ENCODE peak calls at places on chromosomes 2 and 18, in four cellular contexts. T is BJ, W is PC-3, C is hepatocyte. J is an unnamed sample.

GRCh38 chr2:95333888-95334338 is 36.8 kb downstream of the KCNIP3 start:
- DNase-seq in W (peak), T (peak), C (peak), J (peak)

GRCh38 chr18:407825-408224 is 92.7 kb downstream of the COLEC12 start:
- DNase-seq in C (no peak), W (peak), T (no peak), J (no peak)

GRCh38 chr2:117856415-117857210 is 42.1 kb downstream of the DDX18 start:
- DNase-seq in C (no peak), T (peak), W (peak), J (peak)

GRCh38 chr2:142165790-142166189 is 35.0 kb upstream of the LRP1B start:
- DNase-seq in T (peak), C (peak), W (peak), J (no peak)

GRCh38 chr2:170711196-170711773 is 3.9 kb upstream of the SP5 start:
- DNase-seq in W (no peak), C (no peak), T (no peak), J (no peak)

GRCh38 chr2:53784431-53784830 is 2.3 kb downstream of the ASB3 start:
- DNase-seq in C (no peak), T (no peak), W (no peak), J (no peak)

GRCh38 chr2:62527478-62528210 is 21.6 kb upstream of the TMEM17 start:
- DNase-seq in C (no peak), W (no peak), T (no peak), J (no peak)

GRCh38 chr2:155250800-155251199 is 552.3 kb downstream of the KCNJ3 start:
- DNase-seq in C (no peak), W (peak), T (no peak), J (no peak)

GRCh38 chr2:165055081-165055879 is 100.0 kb upstream of the SLC38A11 start:
- DNase-seq in T (no peak), C (peak), W (no peak), J (no peak)

GRCh38 chr2:30645081-30645744 is 162.0 kb downstream of the CAPN13 start:
- DNase-seq in T (no peak), W (no peak), C (no peak), J (no peak)

GRCh38 chr2:30647752-30648442 is 159.3 kb downstream of the CAPN13 start:
- DNase-seq in T (no peak), C (no peak), W (no peak), J (no peak)

GRCh38 chr2:30649278-30649677 is 158.0 kb downstream of the CAPN13 start:
- DNase-seq in W (no peak), T (no peak), C (no peak), J (no peak)

GRCh38 chr2:30641765-30642341 is 165.4 kb downstream of the CAPN13 start:
- DNase-seq in W (no peak), T (no peak), C (no peak), J (no peak)

GRCh38 chr2:30645745-30646119 is 161.5 kb downstream of the CAPN13 start:
- DNase-seq in C (no peak), W (no peak), T (no peak), J (no peak)
- TF ChIP-seq CTCF in C (no peak), W (no peak), T (no peak), J (no peak)

GRCh38 chr2:220051716-220052115 is 424.3 kb downstream of the SLC4A3 start:
- DNase-seq in W (no peak), C (no peak), T (no peak), J (no peak)

GRCh38 chr2:220057922-220058321 is 430.5 kb downstream of the SLC4A3 start:
- DNase-seq in C (no peak), W (no peak), T (no peak), J (no peak)

GRCh38 chr2:220053919-220054318 is 426.5 kb downstream of the SLC4A3 start:
- DNase-seq in C (no peak), T (no peak), W (peak), J (no peak)
- TF ChIP-seq CTCF in C (no peak), T (peak), W (peak), J (peak)

GRCh38 chr2:163155279-163155883 is 316.8 kb upstream of the KCNH7 start:
- DNase-seq in W (peak), T (no peak), C (peak), J (no peak)
- TF ChIP-seq CTCF in W (peak), T (peak), C (peak), J (peak)

GRCh38 chr2:126425943-126426342 is 230.0 kb upstream of the GYPC start:
- DNase-seq in C (no peak), W (no peak), T (no peak), J (no peak)

DNA sequence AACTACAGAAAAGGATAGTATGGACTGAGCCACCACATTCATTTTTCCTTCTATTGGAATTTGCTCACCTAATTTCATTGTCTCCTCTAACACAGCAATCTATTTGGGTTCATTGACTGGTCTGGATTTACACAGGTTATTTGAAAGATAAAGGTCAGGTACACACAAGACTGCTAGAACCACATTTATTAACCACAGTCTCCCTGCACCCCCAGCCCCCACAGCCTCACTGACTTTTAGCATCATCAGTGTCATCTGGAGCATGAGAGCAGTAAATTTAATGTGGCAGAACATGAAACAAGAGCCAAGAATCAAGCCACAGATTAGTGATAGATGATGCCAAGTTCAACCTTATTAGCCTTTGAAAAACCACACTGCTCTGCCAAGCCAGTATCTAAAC is 226.8 kb upstream of the GYPC start:
- DNase-seq in T (no peak), W (no peak), C (no peak), J (no peak)
- TF ChIP-seq CTCF in T (no peak), W (no peak), C (no peak), J (no peak)

GRCh38 chr2:106098081-106098480 is 96.0 kb downstream of the UXS1 start:
- DNase-seq in C (peak), T (no peak), W (peak), J (no peak)
- TF ChIP-seq CTCF in C (peak), T (peak), W (peak), J (peak)

DNA sequence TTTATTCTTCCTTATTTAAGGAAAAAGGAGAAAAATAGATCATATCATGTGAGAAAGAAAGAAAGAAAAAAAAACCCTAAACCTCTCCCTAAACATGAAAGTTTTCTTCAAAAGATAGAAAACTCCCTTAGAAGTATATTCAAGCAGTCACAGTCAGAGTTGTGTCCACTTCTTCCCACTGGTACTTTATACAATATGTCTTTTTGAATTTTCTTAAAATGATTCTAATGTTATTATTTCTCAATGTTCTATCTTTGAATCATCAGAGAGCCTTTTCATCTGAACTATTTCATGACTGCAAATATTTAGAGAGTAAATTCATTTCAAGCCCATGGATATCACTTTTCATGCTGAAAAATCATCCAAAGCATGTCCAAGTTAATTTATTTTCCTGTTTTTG is 205.2 kb upstream of the SPOPL start:
- DNase-seq in W (no peak), T (no peak), C (no peak), J (no peak)
- TF ChIP-seq CTCF in W (no peak), T (no peak), C (no peak), J (no peak)

J was measured in AG09319.